ENCODE peak calls at places on chromosomes 11 and 22, in four cellular contexts. Y is gastrocnemius medialis, P is fibroblast of lung, Z is left lung. D is an unnamed sample. For H3K9me3, the result is how much of the 10 kb centered on the place peaks cover.

GRCh38 chr11:6433998-6434650 is 6.7 kb downstream of the HPX start:
- DNase-seq in Y (no peak), P (no peak), Z (no peak), D (no peak)

GRCh38 chr11:111526501-111526900 is 11.9 kb downstream of the HOATZ start:
- DNase-seq in Y (no peak), Z (no peak), P (peak), D (no peak)

GRCh38 chr11:78857688-78858087 is 283.0 kb upstream of the NARS2 start:
- DNase-seq in Z (no peak), Y (no peak), P (peak), D (no peak)

GRCh38 chr11:134531331-134532135 is 119.5 kb upstream of the B3GAT1 start:
- DNase-seq in Y (no peak), P (no peak), Z (no peak), D (peak)

GRCh38 chr11:115665958-115666357 is 161.7 kb upstream of the CADM1 start:
- DNase-seq in P (peak), Y (peak), Z (no peak), D (no peak)

GRCh38 chr22:21928048-21928447 is 24.6 kb downstream of the PPM1F start:
- DNase-seq in Z (peak), P (no peak), Y (no peak), D (no peak)

GRCh38 chr11:59205664-59206063 is 7.1 kb downstream of the MPEG1 start:
- DNase-seq in Z (peak), Y (no peak), P (no peak), D (no peak)

GRCh38 chr11:129141748-129142475 is 50.2 kb downstream of the ARHGAP32 start:
- DNase-seq in Z (no peak), Y (no peak), P (peak), D (no peak)

GRCh38 chr11:102241026-102241425 is 76.3 kb upstream of the BIRC3 start:
- DNase-seq in Z (no peak), P (no peak), Y (no peak), D (no peak)

GRCh38 chr11:109772846-109773400 is 320.3 kb upstream of the ZC3H12C start:
- DNase-seq in Z (no peak), Y (no peak), P (no peak), D (no peak)

GRCh38 chr11:45314900-45315299 is 28.8 kb upstream of the SYT13 start:
- DNase-seq in Y (no peak), Z (no peak), P (no peak), D (no peak)

GRCh38 chr22:43428005-43428485 is 16.2 kb downstream of the MPPED1 start:
- DNase-seq in P (no peak), Y (no peak), Z (no peak), D (no peak)

GRCh38 chr11:64892838-64893193 is 14.4 kb upstream of the EHD1 start:
- DNase-seq in P (no peak), Z (no peak), Y (no peak), D (peak)

GRCh38 chr11:13784848-13785247 is 116.4 kb downstream of the FAR1 start:
- DNase-seq in Z (no peak), Y (no peak), P (no peak), D (no peak)

GRCh38 chr11:102712140-102712539 is 6.6 kb upstream of the MMP27 start:
- DNase-seq in P (no peak), Y (no peak), Z (no peak), D (no peak)

GRCh38 chr11:16921019-16921418 is 93.2 kb downstream of the PLEKHA7 start:
- DNase-seq in P (no peak), Y (no peak), Z (no peak), D (no peak)

GRCh38 chr11:54927704-54928103 is 221.1 kb downstream of the OR4A5 start:
- DNase-seq in P (no peak), Y (no peak), Z (no peak), D (no peak)
- H3K9me3 ChIP-seq in P (under half), Y (under half), Z (half or more), D (half or more)

DNA sequence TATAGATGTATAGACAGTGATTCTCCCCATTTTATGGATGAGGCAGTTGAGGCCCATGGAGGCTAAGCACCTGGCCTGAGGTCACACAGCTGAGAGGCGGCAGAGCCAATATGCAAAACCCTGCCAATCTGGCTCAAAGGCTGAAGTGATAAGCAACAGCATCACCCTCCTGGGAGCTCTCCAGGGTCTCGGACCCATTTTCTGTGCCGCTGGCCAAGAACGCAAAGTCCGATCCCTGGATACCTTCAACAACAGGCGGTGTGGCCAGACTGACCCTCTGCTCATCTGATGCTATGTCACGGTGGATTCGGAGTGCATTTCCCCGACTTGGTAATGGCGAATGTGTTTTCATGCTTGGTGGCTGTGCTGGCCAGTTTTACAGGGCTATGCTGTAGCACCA is 595.0 kb downstream of the TBC1D22A start:
- DNase-seq in P (no peak), Z (no peak), Y (no peak), D (no peak)
- H3K9me3 ChIP-seq in P (under half), Z (under half), Y (under half), D (under half)

GRCh38 chr22:48342732-48343131 is 1484.9 kb downstream of the BRD1 start:
- DNase-seq in Y (no peak), P (no peak), Z (no peak), D (no peak)

GRCh38 chr22:48340727-48341709 is 1486.7 kb downstream of the BRD1 start:
- DNase-seq in P (no peak), Y (no peak), Z (no peak), D (no peak)

GRCh38 chr22:48345631-48346030 is 1482.0 kb downstream of the BRD1 start:
- DNase-seq in Y (no peak), P (no peak), Z (no peak), D (peak)

GRCh38 chr22:48342016-48342415 is 1485.7 kb downstream of the BRD1 start:
- DNase-seq in Y (no peak), P (no peak), Z (no peak), D (peak)

DNA sequence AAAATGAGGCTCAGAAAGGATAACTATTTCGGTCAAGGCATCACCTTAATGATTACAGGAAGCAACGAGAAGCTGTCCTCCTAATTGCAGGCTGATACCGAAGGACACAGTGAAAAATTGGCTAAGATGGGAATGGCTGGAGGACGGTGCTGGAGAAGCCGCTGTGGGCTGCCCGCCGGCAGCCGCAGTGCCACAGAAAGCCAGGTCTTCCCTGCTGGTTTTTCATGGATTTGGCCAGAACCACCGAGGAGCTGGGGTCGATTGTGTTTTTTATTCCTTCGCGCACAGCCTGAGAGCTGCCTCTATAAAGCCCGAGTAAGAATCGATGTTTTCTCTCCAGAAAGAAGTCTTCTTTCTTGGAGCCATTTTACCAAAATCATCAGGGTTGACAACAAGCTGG is 1484.2 kb downstream of the BRD1 start:
- DNase-seq in Y (no peak), Z (no peak), P (no peak), D (peak)
- H3K9me3 ChIP-seq in Y (under half), Z (under half), P (under half), D (under half)

GRCh38 chr11:71060358-71060757 is 192.0 kb downstream of the SHANK2 start:
- DNase-seq in Y (no peak), Z (no peak), P (no peak), D (no peak)
- H3K9me3 ChIP-seq in Y (under half), Z (under half), P (under half), D (under half)

GRCh38 chr22:16965083-16965482 is 42.9 kb downstream of the GAB4 start:
- DNase-seq in P (no peak), Z (no peak), Y (no peak), D (no peak)
- H3K9me3 ChIP-seq in P (under half), Z (under half), Y (under half), D (under half)

DNA sequence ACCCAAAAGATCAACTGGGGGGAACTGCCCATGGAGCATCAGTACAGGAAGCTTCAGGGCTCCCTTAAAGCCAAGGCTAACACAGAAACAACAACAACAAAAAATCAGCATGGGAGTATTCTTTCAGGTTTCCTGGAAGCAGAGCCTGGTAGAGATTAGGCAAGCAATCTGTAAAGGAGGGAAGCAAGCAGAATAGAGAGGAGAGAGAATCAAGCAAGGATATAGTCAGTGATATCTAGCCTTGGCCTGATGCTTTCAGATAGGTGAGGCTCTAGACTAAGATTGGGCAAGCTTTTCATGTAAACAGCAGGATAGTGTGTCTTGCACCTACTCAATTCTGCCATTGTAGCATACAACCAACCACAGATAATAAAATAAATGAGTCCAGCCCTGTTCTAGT is 44.4 kb upstream of the FAT3 start:
- DNase-seq in Y (no peak), Z (no peak), P (no peak), D (no peak)
- H3K9me3 ChIP-seq in Y (under half), Z (under half), P (under half), D (under half)

DNA sequence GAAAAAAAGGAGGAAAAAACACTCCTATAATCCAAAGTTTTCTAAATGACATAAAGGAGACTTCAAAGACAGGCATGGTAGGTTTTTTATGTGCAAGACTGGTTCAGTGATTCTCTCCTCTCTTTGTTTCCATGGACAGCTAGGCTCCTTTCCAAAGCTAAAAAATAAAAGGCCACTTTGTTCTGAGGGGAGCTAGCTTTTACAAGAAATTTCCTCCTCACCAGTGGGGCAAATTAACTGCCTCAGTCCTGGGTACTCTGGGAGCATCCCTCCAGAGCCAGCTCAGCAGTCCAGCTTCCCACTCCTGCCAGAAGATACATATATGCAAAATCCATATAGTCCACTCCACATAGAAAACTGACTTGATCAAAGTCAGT is 63.9 kb upstream of the FAM181B start:
- DNase-seq in Y (no peak), P (no peak), Z (no peak), D (no peak)
- H3K9me3 ChIP-seq in Y (under half), P (under half), Z (under half), D (under half)